ENCODE peak calls at places on chromosomes 13 and 19, in six cellular contexts. One of them, this sample, is unnamed.

GRCh38 chr13:111484129-111484925 is 163.9 kb downstream of the TEX29 start:
- DNase-seq in NCI-H446: no peak
- DNase-seq in ureter: no peak
- DNase-seq in heart left ventricle: no peak
- DNase-seq in kidney tubule cell: no peak
- DNase-seq in GM23248: no peak
- DNase-seq in this sample: no peak

GRCh38 chr13:32026619-32027018 is 5.0 kb upstream of the FRY start:
- DNase-seq in NCI-H446: no peak
- DNase-seq in GM23248: no peak
- DNase-seq in kidney tubule cell: no peak
- DNase-seq in heart left ventricle: no peak
- DNase-seq in ureter: no peak
- DNase-seq in this sample: no peak

GRCh38 chr13:41122838-41123237 is 9.8 kb downstream of the KBTBD6 start:
- DNase-seq in heart left ventricle: no peak
- DNase-seq in NCI-H446: no peak
- DNase-seq in kidney tubule cell: peak
- DNase-seq in ureter: no peak
- DNase-seq in GM23248: no peak
- DNase-seq in this sample: no peak

GRCh38 chr13:110924639-110924934 is 9.7 kb upstream of the ANKRD10 start:
- DNase-seq in ureter: no peak
- DNase-seq in heart left ventricle: no peak
- DNase-seq in NCI-H446: no peak
- DNase-seq in GM23248: no peak
- DNase-seq in kidney tubule cell: no peak
- DNase-seq in this sample: no peak

GRCh38 chr13:114142640-114143490 is 10.4 kb upstream of the RASA3 start:
- DNase-seq in GM23248: no peak
- DNase-seq in heart left ventricle: peak
- DNase-seq in kidney tubule cell: peak
- DNase-seq in ureter: no peak
- DNase-seq in NCI-H446: no peak
- DNase-seq in this sample: peak

GRCh38 chr19:57212109-57212508 is 18.7 kb upstream of the AURKC start:
- DNase-seq in NCI-H446: no peak
- DNase-seq in kidney tubule cell: no peak
- DNase-seq in heart left ventricle: no peak
- DNase-seq in ureter: no peak
- DNase-seq in GM23248: peak
- DNase-seq in this sample: no peak

GRCh38 chr19:31110331-31110730 is 238.9 kb downstream of the TSHZ3 start:
- DNase-seq in heart left ventricle: no peak
- DNase-seq in ureter: no peak
- DNase-seq in GM23248: peak
- DNase-seq in kidney tubule cell: peak
- DNase-seq in NCI-H446: no peak
- DNase-seq in this sample: no peak

GRCh38 chr19:31152906-31153305 is 196.3 kb downstream of the TSHZ3 start:
- DNase-seq in NCI-H446: no peak
- DNase-seq in GM23248: peak
- DNase-seq in heart left ventricle: no peak
- DNase-seq in ureter: no peak
- DNase-seq in kidney tubule cell: peak
- DNase-seq in this sample: no peak

GRCh38 chr13:19782049-19782726 is 557 bp downstream of the PSPC1 start:
- DNase-seq in NCI-H446: no peak
- DNase-seq in kidney tubule cell: peak
- DNase-seq in ureter: peak
- DNase-seq in heart left ventricle: peak
- DNase-seq in GM23248: peak
- DNase-seq in this sample: peak

GRCh38 chr13:52405767-52406494 is at the start of gene THSD1:
- DNase-seq in ureter: peak
- DNase-seq in NCI-H446: no peak
- DNase-seq in heart left ventricle: peak
- DNase-seq in GM23248: peak
- DNase-seq in kidney tubule cell: peak
- DNase-seq in this sample: peak

GRCh38 chr19:13693933-13694332 is 70.4 kb upstream of the MRI1 start:
- DNase-seq in ureter: no peak
- DNase-seq in GM23248: no peak
- DNase-seq in heart left ventricle: no peak
- DNase-seq in NCI-H446: no peak
- DNase-seq in kidney tubule cell: no peak
- DNase-seq in this sample: no peak

GRCh38 chr13:24307211-24308067 is 1.9 kb upstream of the C1QTNF9 start:
- DNase-seq in heart left ventricle: no peak
- DNase-seq in GM23248: no peak
- DNase-seq in ureter: no peak
- DNase-seq in kidney tubule cell: no peak
- DNase-seq in NCI-H446: no peak
- DNase-seq in this sample: no peak

GRCh38 chr19:43687660-43687997 is 17.7 kb upstream of the PLAUR start:
- DNase-seq in GM23248: no peak
- DNase-seq in kidney tubule cell: no peak
- DNase-seq in heart left ventricle: no peak
- DNase-seq in ureter: no peak
- DNase-seq in NCI-H446: no peak
- DNase-seq in this sample: no peak

GRCh38 chr19:18306209-18306902 is 16.5 kb downstream of the LSM4 start:
- DNase-seq in NCI-H446: no peak
- DNase-seq in heart left ventricle: no peak
- DNase-seq in GM23248: no peak
- DNase-seq in kidney tubule cell: no peak
- DNase-seq in ureter: no peak
- DNase-seq in this sample: no peak

GRCh38 chr19:49689133-49690072 is at the start of gene ADM5:
- DNase-seq in GM23248: peak
- DNase-seq in kidney tubule cell: peak
- DNase-seq in ureter: peak
- DNase-seq in NCI-H446: no peak
- DNase-seq in heart left ventricle: no peak
- DNase-seq in this sample: peak

GRCh38 chr19:16830679-16831078 is 1.5 kb downstream of the SIN3B start:
- DNase-seq in ureter: no peak
- DNase-seq in heart left ventricle: no peak
- DNase-seq in kidney tubule cell: peak
- DNase-seq in NCI-H446: no peak
- DNase-seq in GM23248: peak
- DNase-seq in this sample: no peak

GRCh38 chr13:100506154-100506553 is 82.4 kb downstream of the GGACT start:
- DNase-seq in GM23248: no peak
- DNase-seq in NCI-H446: no peak
- DNase-seq in kidney tubule cell: no peak
- DNase-seq in heart left ventricle: no peak
- DNase-seq in ureter: no peak
- DNase-seq in this sample: no peak

GRCh38 chr19:4913996-4914735 is 4.9 kb downstream of the UHRF1 start:
- DNase-seq in heart left ventricle: no peak
- DNase-seq in ureter: no peak
- DNase-seq in NCI-H446: no peak
- DNase-seq in GM23248: peak
- DNase-seq in kidney tubule cell: no peak
- DNase-seq in this sample: no peak

GRCh38 chr13:62583466-62583865 is 1167.8 kb upstream of the PCDH20 start:
- DNase-seq in NCI-H446: no peak
- DNase-seq in heart left ventricle: no peak
- DNase-seq in kidney tubule cell: no peak
- DNase-seq in ureter: no peak
- DNase-seq in GM23248: no peak
- DNase-seq in this sample: no peak

This sample was measured in psoas muscle.